ENCODE peak calls at places on chromosomes 6 and 20, in six cellular contexts. One of them, this sample, is unnamed.

GRCh38 chr6:31814677-31815024 is 432 bp downstream of the HSPA1L start:
- DNase-seq in CD4-positive, CD25-positive, alpha-beta regulatory T cell: peak
- DNase-seq in hepatocyte: peak
- DNase-seq in astrocyte of the spinal cord: peak
- DNase-seq in cardiac fibroblast: peak
- DNase-seq in mammary epithelial cell: peak
- DNase-seq in this sample: peak

GRCh38 chr20:21513181-21513663 is 642 bp downstream of the NKX2-2 start:
- DNase-seq in CD4-positive, CD25-positive, alpha-beta regulatory T cell: no peak
- DNase-seq in hepatocyte: no peak
- DNase-seq in astrocyte of the spinal cord: no peak
- DNase-seq in cardiac fibroblast: no peak
- DNase-seq in mammary epithelial cell: no peak
- DNase-seq in this sample: no peak

GRCh38 chr20:50580016-50580747 is 70.0 kb downstream of the PTPN1 start:
- DNase-seq in CD4-positive, CD25-positive, alpha-beta regulatory T cell: peak
- DNase-seq in hepatocyte: peak
- DNase-seq in astrocyte of the spinal cord: peak
- DNase-seq in cardiac fibroblast: peak
- DNase-seq in mammary epithelial cell: no peak
- DNase-seq in this sample: no peak

GRCh38 chr20:41365785-41366545 is 653 bp downstream of the EMILIN3 start:
- DNase-seq in CD4-positive, CD25-positive, alpha-beta regulatory T cell: no peak
- DNase-seq in hepatocyte: peak
- DNase-seq in astrocyte of the spinal cord: no peak
- DNase-seq in cardiac fibroblast: no peak
- DNase-seq in mammary epithelial cell: no peak
- DNase-seq in this sample: no peak

GRCh38 chr20:25036331-25036936 is 21.5 kb downstream of the ACSS1 start:
- DNase-seq in CD4-positive, CD25-positive, alpha-beta regulatory T cell: no peak
- DNase-seq in hepatocyte: no peak
- DNase-seq in astrocyte of the spinal cord: no peak
- DNase-seq in cardiac fibroblast: no peak
- DNase-seq in mammary epithelial cell: no peak
- DNase-seq in this sample: no peak

GRCh38 chr6:118881440-118882313 is 12.3 kb upstream of the ASF1A start:
- DNase-seq in CD4-positive, CD25-positive, alpha-beta regulatory T cell: no peak
- DNase-seq in hepatocyte: no peak
- DNase-seq in astrocyte of the spinal cord: no peak
- DNase-seq in cardiac fibroblast: no peak
- DNase-seq in mammary epithelial cell: no peak
- DNase-seq in this sample: no peak

GRCh38 chr20:47559141-47559540 is 57.5 kb downstream of the NCOA3 start:
- DNase-seq in CD4-positive, CD25-positive, alpha-beta regulatory T cell: no peak
- DNase-seq in hepatocyte: no peak
- DNase-seq in astrocyte of the spinal cord: no peak
- DNase-seq in cardiac fibroblast: peak
- DNase-seq in mammary epithelial cell: no peak
- DNase-seq in this sample: no peak

GRCh38 chr20:24651171-24651972 is 181.9 kb downstream of the SYNDIG1 start:
- DNase-seq in CD4-positive, CD25-positive, alpha-beta regulatory T cell: no peak
- DNase-seq in hepatocyte: no peak
- DNase-seq in astrocyte of the spinal cord: peak
- DNase-seq in cardiac fibroblast: peak
- DNase-seq in mammary epithelial cell: peak
- DNase-seq in this sample: peak

GRCh38 chr20:35088231-35088794 is 4.3 kb downstream of the TRPC4AP start:
- DNase-seq in CD4-positive, CD25-positive, alpha-beta regulatory T cell: no peak
- DNase-seq in hepatocyte: no peak
- DNase-seq in astrocyte of the spinal cord: no peak
- DNase-seq in cardiac fibroblast: peak
- DNase-seq in mammary epithelial cell: no peak
- DNase-seq in this sample: no peak

GRCh38 chr6:35811699-35811995 is 6.5 kb downstream of the LHFPL5 start:
- DNase-seq in CD4-positive, CD25-positive, alpha-beta regulatory T cell: no peak
- DNase-seq in hepatocyte: no peak
- DNase-seq in astrocyte of the spinal cord: no peak
- DNase-seq in cardiac fibroblast: no peak
- DNase-seq in mammary epithelial cell: no peak
- DNase-seq in this sample: no peak

GRCh38 chr6:102298066-102298465 is 904.6 kb downstream of the GRIK2 start:
- DNase-seq in CD4-positive, CD25-positive, alpha-beta regulatory T cell: no peak
- DNase-seq in hepatocyte: no peak
- DNase-seq in astrocyte of the spinal cord: no peak
- DNase-seq in cardiac fibroblast: no peak
- DNase-seq in mammary epithelial cell: no peak
- DNase-seq in this sample: no peak

GRCh38 chr6:163489584-163489983 is 75.1 kb downstream of the QKI start:
- DNase-seq in CD4-positive, CD25-positive, alpha-beta regulatory T cell: no peak
- DNase-seq in hepatocyte: no peak
- DNase-seq in astrocyte of the spinal cord: peak
- DNase-seq in cardiac fibroblast: no peak
- DNase-seq in mammary epithelial cell: peak
- DNase-seq in this sample: no peak

GRCh38 chr6:12968839-12969558 is 252.4 kb downstream of the PHACTR1 start:
- DNase-seq in CD4-positive, CD25-positive, alpha-beta regulatory T cell: no peak
- DNase-seq in hepatocyte: no peak
- DNase-seq in astrocyte of the spinal cord: no peak
- DNase-seq in cardiac fibroblast: no peak
- DNase-seq in mammary epithelial cell: no peak
- DNase-seq in this sample: no peak

GRCh38 chr20:31593221-31594001 is 11.7 kb upstream of the ID1 start:
- DNase-seq in CD4-positive, CD25-positive, alpha-beta regulatory T cell: no peak
- DNase-seq in hepatocyte: peak
- DNase-seq in astrocyte of the spinal cord: peak
- DNase-seq in cardiac fibroblast: peak
- DNase-seq in mammary epithelial cell: peak
- DNase-seq in this sample: no peak

GRCh38 chr6:56359201-56359899 is 112.0 kb upstream of the COL21A1 start:
- DNase-seq in CD4-positive, CD25-positive, alpha-beta regulatory T cell: peak
- DNase-seq in hepatocyte: peak
- DNase-seq in astrocyte of the spinal cord: peak
- DNase-seq in cardiac fibroblast: peak
- DNase-seq in mammary epithelial cell: peak
- DNase-seq in this sample: peak

GRCh38 chr6:170266061-170266825 is 24.6 kb downstream of the DLL1 start:
- DNase-seq in CD4-positive, CD25-positive, alpha-beta regulatory T cell: no peak
- DNase-seq in hepatocyte: no peak
- DNase-seq in astrocyte of the spinal cord: no peak
- DNase-seq in cardiac fibroblast: no peak
- DNase-seq in mammary epithelial cell: no peak
- DNase-seq in this sample: no peak

GRCh38 chr20:37511605-37512275 is 9.3 kb upstream of the NNAT start:
- DNase-seq in CD4-positive, CD25-positive, alpha-beta regulatory T cell: no peak
- DNase-seq in hepatocyte: no peak
- DNase-seq in astrocyte of the spinal cord: peak
- DNase-seq in cardiac fibroblast: peak
- DNase-seq in mammary epithelial cell: peak
- DNase-seq in this sample: peak

GRCh38 chr6:134446228-134446848 is 128.4 kb upstream of the SGK1 start:
- DNase-seq in CD4-positive, CD25-positive, alpha-beta regulatory T cell: no peak
- DNase-seq in hepatocyte: no peak
- DNase-seq in astrocyte of the spinal cord: peak
- DNase-seq in cardiac fibroblast: peak
- DNase-seq in mammary epithelial cell: no peak
- DNase-seq in this sample: no peak

GRCh38 chr6:50270427-50270826 is 220.7 kb upstream of the DEFB112 start:
- DNase-seq in CD4-positive, CD25-positive, alpha-beta regulatory T cell: no peak
- DNase-seq in hepatocyte: no peak
- DNase-seq in astrocyte of the spinal cord: no peak
- DNase-seq in cardiac fibroblast: no peak
- DNase-seq in mammary epithelial cell: no peak
- DNase-seq in this sample: no peak

GRCh38 chr20:51379601-51380341 is 162.7 kb downstream of the NFATC2 start:
- DNase-seq in CD4-positive, CD25-positive, alpha-beta regulatory T cell: no peak
- DNase-seq in hepatocyte: no peak
- DNase-seq in astrocyte of the spinal cord: no peak
- DNase-seq in cardiac fibroblast: no peak
- DNase-seq in mammary epithelial cell: no peak
- DNase-seq in this sample: no peak

GRCh38 chr20:18310592-18310991 is 22.3 kb downstream of the ZNF133 start:
- DNase-seq in CD4-positive, CD25-positive, alpha-beta regulatory T cell: no peak
- DNase-seq in hepatocyte: no peak
- DNase-seq in astrocyte of the spinal cord: no peak
- DNase-seq in cardiac fibroblast: no peak
- DNase-seq in mammary epithelial cell: no peak
- DNase-seq in this sample: no peak

GRCh38 chr20:15836634-15837033 is 736.6 kb downstream of the KIF16B start:
- DNase-seq in CD4-positive, CD25-positive, alpha-beta regulatory T cell: no peak
- DNase-seq in hepatocyte: no peak
- DNase-seq in astrocyte of the spinal cord: peak
- DNase-seq in cardiac fibroblast: no peak
- DNase-seq in mammary epithelial cell: peak
- DNase-seq in this sample: no peak

GRCh38 chr6:37974943-37975342 is 155.4 kb downstream of the ZFAND3 start:
- DNase-seq in CD4-positive, CD25-positive, alpha-beta regulatory T cell: no peak
- DNase-seq in hepatocyte: no peak
- DNase-seq in astrocyte of the spinal cord: no peak
- DNase-seq in cardiac fibroblast: no peak
- DNase-seq in mammary epithelial cell: no peak
- DNase-seq in this sample: no peak

GRCh38 chr20:62367136-62367482 is at the start of gene LAMA5:
- DNase-seq in CD4-positive, CD25-positive, alpha-beta regulatory T cell: no peak
- DNase-seq in hepatocyte: peak
- DNase-seq in astrocyte of the spinal cord: no peak
- DNase-seq in cardiac fibroblast: peak
- DNase-seq in mammary epithelial cell: no peak
- DNase-seq in this sample: no peak

GRCh38 chr6:104682722-104683643 is 176.7 kb downstream of the HACE1 start:
- DNase-seq in CD4-positive, CD25-positive, alpha-beta regulatory T cell: peak
- DNase-seq in hepatocyte: peak
- DNase-seq in astrocyte of the spinal cord: peak
- DNase-seq in cardiac fibroblast: peak
- DNase-seq in mammary epithelial cell: peak
- DNase-seq in this sample: peak

GRCh38 chr20:32971703-32972161 is 32.5 kb downstream of the SUN5 start:
- DNase-seq in CD4-positive, CD25-positive, alpha-beta regulatory T cell: no peak
- DNase-seq in hepatocyte: no peak
- DNase-seq in astrocyte of the spinal cord: no peak
- DNase-seq in cardiac fibroblast: no peak
- DNase-seq in mammary epithelial cell: no peak
- DNase-seq in this sample: no peak

GRCh38 chr6:170229851-170230519 is 60.9 kb downstream of the DLL1 start:
- DNase-seq in CD4-positive, CD25-positive, alpha-beta regulatory T cell: no peak
- DNase-seq in hepatocyte: no peak
- DNase-seq in astrocyte of the spinal cord: no peak
- DNase-seq in cardiac fibroblast: no peak
- DNase-seq in mammary epithelial cell: no peak
- DNase-seq in this sample: no peak

GRCh38 chr20:2005359-2005758 is 11.5 kb upstream of the PDYN start:
- DNase-seq in CD4-positive, CD25-positive, alpha-beta regulatory T cell: no peak
- DNase-seq in hepatocyte: no peak
- DNase-seq in astrocyte of the spinal cord: no peak
- DNase-seq in cardiac fibroblast: no peak
- DNase-seq in mammary epithelial cell: no peak
- DNase-seq in this sample: no peak

GRCh38 chr20:2002365-2002764 is 8.5 kb upstream of the PDYN start:
- DNase-seq in CD4-positive, CD25-positive, alpha-beta regulatory T cell: no peak
- DNase-seq in hepatocyte: no peak
- DNase-seq in astrocyte of the spinal cord: no peak
- DNase-seq in cardiac fibroblast: no peak
- DNase-seq in mammary epithelial cell: no peak
- DNase-seq in this sample: no peak

GRCh38 chr20:2006452-2007381 is 12.9 kb upstream of the PDYN start:
- DNase-seq in CD4-positive, CD25-positive, alpha-beta regulatory T cell: no peak
- DNase-seq in hepatocyte: peak
- DNase-seq in astrocyte of the spinal cord: peak
- DNase-seq in cardiac fibroblast: peak
- DNase-seq in mammary epithelial cell: peak
- DNase-seq in this sample: peak

GRCh38 chr20:2005831-2006426 is 12.1 kb upstream of the PDYN start:
- DNase-seq in CD4-positive, CD25-positive, alpha-beta regulatory T cell: no peak
- DNase-seq in hepatocyte: peak
- DNase-seq in astrocyte of the spinal cord: peak
- DNase-seq in cardiac fibroblast: peak
- DNase-seq in mammary epithelial cell: peak
- DNase-seq in this sample: peak

DNA sequence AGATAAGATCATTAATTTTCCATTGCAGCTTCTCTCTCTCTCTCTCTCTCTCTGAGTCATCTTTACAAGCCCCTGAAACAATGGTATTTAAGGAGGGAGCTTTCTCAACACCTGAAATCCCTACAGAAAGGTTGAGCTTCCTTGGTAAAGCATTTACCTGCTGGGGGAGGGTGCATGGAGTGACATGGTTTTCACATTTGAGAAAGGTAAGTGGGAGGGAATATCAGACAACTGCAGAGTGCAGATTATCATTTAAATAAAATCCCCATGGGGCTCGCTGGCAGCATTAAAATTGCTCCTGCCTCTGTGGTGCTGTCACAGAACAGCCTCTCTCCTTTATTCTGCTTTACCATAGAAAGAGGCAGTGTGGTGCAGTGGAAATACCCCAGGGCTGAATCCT is 10.3 kb upstream of the PDYN start:
- DNase-seq in CD4-positive, CD25-positive, alpha-beta regulatory T cell: no peak
- DNase-seq in hepatocyte: no peak
- DNase-seq in astrocyte of the spinal cord: no peak
- DNase-seq in cardiac fibroblast: no peak
- DNase-seq in mammary epithelial cell: no peak
- DNase-seq in this sample: no peak
- H3K4me3 ChIP-seq in CD4-positive, CD25-positive, alpha-beta regulatory T cell: no peak
- H3K4me3 ChIP-seq in hepatocyte: no peak
- H3K4me3 ChIP-seq in astrocyte of the spinal cord: no peak
- H3K4me3 ChIP-seq in cardiac fibroblast: no peak
- H3K4me3 ChIP-seq in mammary epithelial cell: no peak
- H3K4me3 ChIP-seq in this sample: no peak

GRCh38 chr6:43304361-43304760 is 4.3 kb downstream of the CRIP3 start:
- DNase-seq in CD4-positive, CD25-positive, alpha-beta regulatory T cell: no peak
- DNase-seq in hepatocyte: no peak
- DNase-seq in astrocyte of the spinal cord: no peak
- DNase-seq in cardiac fibroblast: no peak
- DNase-seq in mammary epithelial cell: no peak
- DNase-seq in this sample: no peak
- H3K4me3 ChIP-seq in CD4-positive, CD25-positive, alpha-beta regulatory T cell: no peak
- H3K4me3 ChIP-seq in hepatocyte: no peak
- H3K4me3 ChIP-seq in astrocyte of the spinal cord: no peak
- H3K4me3 ChIP-seq in cardiac fibroblast: no peak
- H3K4me3 ChIP-seq in mammary epithelial cell: no peak
- H3K4me3 ChIP-seq in this sample: no peak

GRCh38 chr6:18395177-18395850 is 8.2 kb downstream of the RNF144B start:
- DNase-seq in CD4-positive, CD25-positive, alpha-beta regulatory T cell: no peak
- DNase-seq in hepatocyte: no peak
- DNase-seq in astrocyte of the spinal cord: no peak
- DNase-seq in cardiac fibroblast: no peak
- DNase-seq in mammary epithelial cell: no peak
- DNase-seq in this sample: no peak
- H3K4me3 ChIP-seq in CD4-positive, CD25-positive, alpha-beta regulatory T cell: no peak
- H3K4me3 ChIP-seq in hepatocyte: no peak
- H3K4me3 ChIP-seq in astrocyte of the spinal cord: no peak
- H3K4me3 ChIP-seq in cardiac fibroblast: no peak
- H3K4me3 ChIP-seq in mammary epithelial cell: no peak
- H3K4me3 ChIP-seq in this sample: no peak

DNA sequence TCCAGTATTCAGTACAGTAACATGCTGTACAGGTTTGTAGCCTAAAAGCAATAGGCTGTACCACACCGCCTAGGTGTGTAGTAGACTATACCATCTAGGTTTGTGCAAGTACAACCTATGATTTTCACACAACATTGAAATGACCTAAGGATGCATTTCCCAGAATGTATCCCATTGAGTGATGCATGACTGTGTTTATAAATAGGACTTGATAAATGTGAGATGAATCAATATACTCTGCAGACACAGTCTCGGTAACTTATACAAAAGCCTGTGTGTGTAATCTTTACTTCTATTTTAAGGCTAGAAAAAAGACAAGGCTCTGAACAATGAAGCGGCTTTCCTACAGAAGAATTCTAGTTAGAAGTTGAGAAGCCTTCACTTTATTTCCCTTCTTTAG is 112.7 kb downstream of the SCML4 start:
- DNase-seq in CD4-positive, CD25-positive, alpha-beta regulatory T cell: no peak
- DNase-seq in hepatocyte: no peak
- DNase-seq in astrocyte of the spinal cord: no peak
- DNase-seq in cardiac fibroblast: no peak
- DNase-seq in mammary epithelial cell: no peak
- DNase-seq in this sample: no peak
- H3K4me3 ChIP-seq in CD4-positive, CD25-positive, alpha-beta regulatory T cell: no peak
- H3K4me3 ChIP-seq in hepatocyte: no peak
- H3K4me3 ChIP-seq in astrocyte of the spinal cord: no peak
- H3K4me3 ChIP-seq in cardiac fibroblast: no peak
- H3K4me3 ChIP-seq in mammary epithelial cell: no peak
- H3K4me3 ChIP-seq in this sample: no peak